ENCODE peak calls at places on chromosomes 5 and 9, in seven cellular contexts. Q is COR-L47; U is T-helper 9 cell; L is stimulated activated CD8-positive, alpha-beta memory T cell treated with anti-CD3 and anti-CD28 coated beads, Interleukin-7, amount 100 ng/mL, for 1 hour; B is Peyer's patch; G is stomach; W is KG1. P is an unnamed sample.

GRCh38 chr9:128702949-128703615 is 779 bp downstream of the PKN3 start:
- DNase-seq in U (no peak), Q (no peak), G (no peak), B (peak), W (no peak), L (no peak), P (peak)

GRCh38 chr9:129310666-129311350 is 132.7 kb upstream of the IER5L start:
- DNase-seq in U (no peak), G (peak), L (no peak), Q (no peak), W (no peak), B (no peak), P (no peak)

GRCh38 chr5:114223866-114224265 is 138.0 kb upstream of the KCNN2 start:
- DNase-seq in U (no peak), Q (peak), W (no peak), G (no peak), B (no peak), L (no peak), P (peak)

GRCh38 chr5:149315753-149316152 is 29.5 kb upstream of the GRPEL2 start:
- DNase-seq in W (no peak), G (no peak), U (no peak), B (no peak), Q (no peak), L (no peak), P (no peak)

GRCh38 chr5:113606298-113607134 is 93.0 kb downstream of the YTHDC2 start:
- DNase-seq in U (peak), W (no peak), B (no peak), L (no peak), G (peak), Q (peak), P (peak)

GRCh38 chr5:64341340-64341739 is 164.5 kb upstream of the RGS7BP start:
- DNase-seq in L (no peak), G (no peak), B (no peak), U (no peak), Q (no peak), W (no peak), P (no peak)

GRCh38 chr9:130167927-130168326 is 4.3 kb upstream of the NCS1 start:
- DNase-seq in U (no peak), W (no peak), B (no peak), Q (no peak), L (no peak), G (no peak), P (no peak)

GRCh38 chr9:127535834-127536233 is 76.2 kb upstream of the STXBP1 start:
- DNase-seq in B (no peak), L (no peak), Q (no peak), W (no peak), U (no peak), G (no peak), P (no peak)

GRCh38 chr9:99445377-99445891 is 223.4 kb downstream of the SEC61B start:
- DNase-seq in U (no peak), G (no peak), B (no peak), Q (no peak), W (no peak), L (no peak), P (peak)

GRCh38 chr9:135223831-135224230 is 136.4 kb downstream of the OLFM1 start:
- DNase-seq in G (no peak), W (no peak), L (no peak), Q (no peak), B (peak), U (no peak), P (no peak)

GRCh38 chr5:73911761-73912393 is 285.9 kb downstream of the ARHGEF28 start:
- DNase-seq in U (no peak), B (no peak), G (no peak), Q (peak), L (no peak), W (no peak), P (no peak)

GRCh38 chr9:16213781-16214515 is 656.5 kb downstream of the BNC2 start:
- DNase-seq in L (no peak), Q (no peak), U (no peak), B (no peak), W (no peak), G (peak), P (no peak)

GRCh38 chr5:171272996-171273970 is 35.8 kb upstream of the TLX3 start:
- DNase-seq in U (no peak), B (no peak), L (no peak), W (no peak), G (no peak), Q (peak), P (peak)

GRCh38 chr9:98056403-98057094 is at the start of gene NANS:
- DNase-seq in U (peak), W (peak), B (peak), G (peak), Q (peak), L (peak), P (peak)

GRCh38 chr9:113042884-113043657 is 13.5 kb downstream of the ZFP37 start:
- DNase-seq in Q (no peak), B (no peak), L (no peak), W (no peak), U (no peak), G (no peak), P (no peak)

GRCh38 chr9:7536310-7536939 is 263.2 kb downstream of the DMAC1 start:
- DNase-seq in G (peak), Q (peak), W (peak), B (no peak), L (no peak), U (no peak), P (peak)

GRCh38 chr5:109275919-109276318 is 133.9 kb downstream of the PJA2 start:
- DNase-seq in U (no peak), L (no peak), Q (no peak), W (no peak), B (no peak), G (no peak), P (no peak)

GRCh38 chr9:116223926-116224325 is 70.3 kb downstream of the PAPPA start:
- DNase-seq in W (no peak), Q (no peak), U (no peak), L (no peak), B (no peak), G (no peak), P (no peak)

GRCh38 chr5:124580925-124581821 is 165.3 kb downstream of the ZNF608 start:
- DNase-seq in B (no peak), Q (no peak), L (no peak), U (no peak), G (peak), W (no peak), P (no peak)

GRCh38 chr5:1195916-1196315 is 5.5 kb upstream of the SLC6A19 start:
- DNase-seq in U (no peak), G (no peak), W (no peak), B (peak), L (no peak), Q (no peak), P (no peak)

GRCh38 chr9:37353791-37354190 is 68.7 kb upstream of the GRHPR start:
- DNase-seq in Q (no peak), U (no peak), G (no peak), L (no peak), W (no peak), B (no peak), P (no peak)

GRCh38 chr9:126166866-126167265 is 159.8 kb upstream of the MVB12B start:
- DNase-seq in U (no peak), G (peak), Q (no peak), L (no peak), W (no peak), B (no peak), P (no peak)

P was measured in RKO.